ENCODE peak calls at places on chromosomes 16 and 17, in nine cellular contexts. One of them, this sample, is unnamed.

GRCh38 chr17:72613411-72614292 is 478.8 kb downstream of the SLC39A11 start:
- DNase-seq in GM12865: no peak
- DNase-seq in MCF 10A: peak
- DNase-seq in mucosa of descending colon: no peak
- DNase-seq in colonic mucosa: no peak
- DNase-seq in CD8-positive, alpha-beta T cell: no peak
- DNase-seq in brain microvascular endothelial cell: peak
- DNase-seq in ascending aorta: no peak
- DNase-seq in suprapubic skin: no peak
- DNase-seq in this sample: no peak

GRCh38 chr16:81429045-81429521 is 15.5 kb upstream of the CMIP start:
- DNase-seq in suprapubic skin: no peak
- DNase-seq in MCF 10A: peak
- DNase-seq in CD8-positive, alpha-beta T cell: peak
- DNase-seq in GM12865: peak
- DNase-seq in brain microvascular endothelial cell: peak
- DNase-seq in mucosa of descending colon: no peak
- DNase-seq in ascending aorta: no peak
- DNase-seq in colonic mucosa: no peak
- DNase-seq in this sample: no peak

GRCh38 chr17:48175692-48176450 is 68.3 kb downstream of the SNX11 start:
- DNase-seq in colonic mucosa: no peak
- DNase-seq in CD8-positive, alpha-beta T cell: no peak
- DNase-seq in mucosa of descending colon: no peak
- DNase-seq in brain microvascular endothelial cell: peak
- DNase-seq in ascending aorta: no peak
- DNase-seq in suprapubic skin: no peak
- DNase-seq in GM12865: no peak
- DNase-seq in MCF 10A: no peak
- DNase-seq in this sample: no peak

GRCh38 chr17:6660765-6661463 is 9.4 kb downstream of the C17orf100 start:
- DNase-seq in mucosa of descending colon: no peak
- DNase-seq in MCF 10A: no peak
- DNase-seq in colonic mucosa: no peak
- DNase-seq in GM12865: peak
- DNase-seq in ascending aorta: no peak
- DNase-seq in brain microvascular endothelial cell: no peak
- DNase-seq in suprapubic skin: no peak
- DNase-seq in CD8-positive, alpha-beta T cell: no peak
- DNase-seq in this sample: no peak

GRCh38 chr17:50167371-50167770 is 1.6 kb downstream of the SGCA start:
- DNase-seq in MCF 10A: no peak
- DNase-seq in suprapubic skin: no peak
- DNase-seq in CD8-positive, alpha-beta T cell: no peak
- DNase-seq in GM12865: no peak
- DNase-seq in brain microvascular endothelial cell: no peak
- DNase-seq in colonic mucosa: no peak
- DNase-seq in ascending aorta: no peak
- DNase-seq in mucosa of descending colon: peak
- DNase-seq in this sample: no peak

GRCh38 chr17:59277031-59277430 is 54.4 kb upstream of the YPEL2 start:
- DNase-seq in ascending aorta: no peak
- DNase-seq in MCF 10A: no peak
- DNase-seq in mucosa of descending colon: no peak
- DNase-seq in colonic mucosa: no peak
- DNase-seq in GM12865: peak
- DNase-seq in suprapubic skin: no peak
- DNase-seq in brain microvascular endothelial cell: no peak
- DNase-seq in CD8-positive, alpha-beta T cell: no peak
- DNase-seq in this sample: no peak

GRCh38 chr17:50903604-50904521 is 37.7 kb upstream of the TOB1 start:
- DNase-seq in brain microvascular endothelial cell: no peak
- DNase-seq in GM12865: peak
- DNase-seq in suprapubic skin: no peak
- DNase-seq in CD8-positive, alpha-beta T cell: peak
- DNase-seq in MCF 10A: peak
- DNase-seq in colonic mucosa: no peak
- DNase-seq in ascending aorta: no peak
- DNase-seq in mucosa of descending colon: no peak
- DNase-seq in this sample: no peak

GRCh38 chr17:67636312-67636711 is 81.4 kb upstream of the NOL11 start:
- DNase-seq in ascending aorta: no peak
- DNase-seq in MCF 10A: no peak
- DNase-seq in mucosa of descending colon: no peak
- DNase-seq in brain microvascular endothelial cell: no peak
- DNase-seq in GM12865: no peak
- DNase-seq in colonic mucosa: no peak
- DNase-seq in suprapubic skin: no peak
- DNase-seq in CD8-positive, alpha-beta T cell: no peak
- DNase-seq in this sample: no peak

GRCh38 chr17:40931311-40931710 is 6.1 kb downstream of the KRT23 start:
- DNase-seq in mucosa of descending colon: no peak
- DNase-seq in suprapubic skin: no peak
- DNase-seq in CD8-positive, alpha-beta T cell: no peak
- DNase-seq in colonic mucosa: no peak
- DNase-seq in ascending aorta: no peak
- DNase-seq in MCF 10A: no peak
- DNase-seq in GM12865: no peak
- DNase-seq in brain microvascular endothelial cell: no peak
- DNase-seq in this sample: no peak

GRCh38 chr17:40563371-40564052 is 1.8 kb downstream of the CCR7 start:
- DNase-seq in MCF 10A: no peak
- DNase-seq in mucosa of descending colon: no peak
- DNase-seq in ascending aorta: no peak
- DNase-seq in brain microvascular endothelial cell: no peak
- DNase-seq in colonic mucosa: no peak
- DNase-seq in CD8-positive, alpha-beta T cell: peak
- DNase-seq in GM12865: peak
- DNase-seq in suprapubic skin: peak
- DNase-seq in this sample: peak

GRCh38 chr16:57663917-57664661 is 4.0 kb upstream of the ADGRG3 start:
- DNase-seq in CD8-positive, alpha-beta T cell: no peak
- DNase-seq in suprapubic skin: no peak
- DNase-seq in mucosa of descending colon: no peak
- DNase-seq in MCF 10A: no peak
- DNase-seq in brain microvascular endothelial cell: no peak
- DNase-seq in colonic mucosa: no peak
- DNase-seq in ascending aorta: no peak
- DNase-seq in GM12865: no peak
- DNase-seq in this sample: no peak
- TF ChIP-seq CTCF in CD8-positive, alpha-beta T cell: no peak
- TF ChIP-seq CTCF in suprapubic skin: no peak
- TF ChIP-seq CTCF in mucosa of descending colon: no peak
- TF ChIP-seq CTCF in MCF 10A: no peak
- TF ChIP-seq CTCF in brain microvascular endothelial cell: peak
- TF ChIP-seq CTCF in colonic mucosa: no peak
- TF ChIP-seq CTCF in ascending aorta: no peak
- TF ChIP-seq CTCF in GM12865: no peak
- TF ChIP-seq CTCF in this sample: no peak

GRCh38 chr17:63497708-63498483 is 21.0 kb downstream of the ACE start:
- DNase-seq in ascending aorta: no peak
- DNase-seq in MCF 10A: peak
- DNase-seq in brain microvascular endothelial cell: no peak
- DNase-seq in GM12865: peak
- DNase-seq in colonic mucosa: no peak
- DNase-seq in mucosa of descending colon: no peak
- DNase-seq in suprapubic skin: no peak
- DNase-seq in CD8-positive, alpha-beta T cell: no peak
- DNase-seq in this sample: no peak
- TF ChIP-seq CTCF in ascending aorta: no peak
- TF ChIP-seq CTCF in MCF 10A: no peak
- TF ChIP-seq CTCF in brain microvascular endothelial cell: peak
- TF ChIP-seq CTCF in GM12865: no peak
- TF ChIP-seq CTCF in colonic mucosa: no peak
- TF ChIP-seq CTCF in mucosa of descending colon: no peak
- TF ChIP-seq CTCF in suprapubic skin: no peak
- TF ChIP-seq CTCF in CD8-positive, alpha-beta T cell: no peak
- TF ChIP-seq CTCF in this sample: no peak

GRCh38 chr17:55845385-55845784 is 94.5 kb downstream of the PCTP start:
- DNase-seq in CD8-positive, alpha-beta T cell: peak
- DNase-seq in GM12865: peak
- DNase-seq in brain microvascular endothelial cell: peak
- DNase-seq in mucosa of descending colon: peak
- DNase-seq in ascending aorta: no peak
- DNase-seq in MCF 10A: no peak
- DNase-seq in suprapubic skin: peak
- DNase-seq in colonic mucosa: peak
- DNase-seq in this sample: peak
- TF ChIP-seq CTCF in CD8-positive, alpha-beta T cell: no peak
- TF ChIP-seq CTCF in GM12865: peak
- TF ChIP-seq CTCF in brain microvascular endothelial cell: peak
- TF ChIP-seq CTCF in mucosa of descending colon: no peak
- TF ChIP-seq CTCF in ascending aorta: peak
- TF ChIP-seq CTCF in MCF 10A: no peak
- TF ChIP-seq CTCF in suprapubic skin: peak
- TF ChIP-seq CTCF in colonic mucosa: peak
- TF ChIP-seq CTCF in this sample: no peak

DNA sequence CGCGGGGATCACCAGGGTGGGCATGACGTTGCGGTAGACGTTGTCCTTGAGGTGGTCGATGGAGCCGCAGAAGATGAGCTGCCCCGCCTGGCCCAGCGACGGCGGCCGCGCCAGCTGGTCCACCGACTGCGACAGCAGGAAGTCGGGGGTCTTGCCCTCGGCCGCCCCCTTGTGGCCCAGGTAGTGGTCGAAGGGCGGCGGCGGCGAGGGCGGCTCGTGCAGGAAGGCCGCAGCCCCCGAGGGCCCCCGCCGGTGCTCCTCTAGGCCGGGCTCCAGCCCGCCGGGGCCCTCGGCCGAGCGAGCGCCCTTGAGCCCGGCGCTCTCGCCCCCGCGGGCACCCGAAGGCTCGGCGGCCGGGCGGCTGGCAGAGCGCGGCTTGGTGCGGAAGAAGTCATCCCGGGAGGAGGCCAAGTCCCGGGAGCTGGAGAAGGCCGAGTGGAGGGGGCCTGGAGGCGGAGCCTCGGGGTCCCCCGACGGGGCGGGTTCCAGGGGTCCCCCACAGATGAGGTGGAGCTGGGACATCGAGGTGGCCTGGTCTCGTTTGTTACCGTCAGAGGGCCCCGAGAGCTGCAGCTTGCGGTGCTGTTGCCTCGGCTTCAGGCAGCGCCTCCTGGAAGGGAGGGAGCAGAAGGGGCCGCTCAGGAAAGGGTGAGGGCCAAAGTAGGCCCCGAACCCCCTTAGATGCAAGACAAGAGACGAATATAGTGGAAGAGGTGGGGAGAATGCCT is 8.9 kb downstream of the FAM171A2 start:
- DNase-seq in MCF 10A: no peak
- DNase-seq in GM12865: peak
- DNase-seq in brain microvascular endothelial cell: no peak
- DNase-seq in ascending aorta: no peak
- DNase-seq in suprapubic skin: peak
- DNase-seq in colonic mucosa: peak
- DNase-seq in mucosa of descending colon: peak
- DNase-seq in CD8-positive, alpha-beta T cell: peak
- DNase-seq in this sample: no peak
- TF ChIP-seq CTCF in MCF 10A: no peak
- TF ChIP-seq CTCF in GM12865: peak
- TF ChIP-seq CTCF in brain microvascular endothelial cell: peak
- TF ChIP-seq CTCF in ascending aorta: no peak
- TF ChIP-seq CTCF in suprapubic skin: peak
- TF ChIP-seq CTCF in colonic mucosa: no peak
- TF ChIP-seq CTCF in mucosa of descending colon: peak
- TF ChIP-seq CTCF in CD8-positive, alpha-beta T cell: peak
- TF ChIP-seq CTCF in this sample: no peak

GRCh38 chr17:28684963-28685362 is 23.0 kb downstream of the SUPT6H start:
- DNase-seq in MCF 10A: peak
- DNase-seq in GM12865: no peak
- DNase-seq in CD8-positive, alpha-beta T cell: no peak
- DNase-seq in colonic mucosa: peak
- DNase-seq in mucosa of descending colon: no peak
- DNase-seq in suprapubic skin: peak
- DNase-seq in ascending aorta: no peak
- DNase-seq in brain microvascular endothelial cell: peak
- DNase-seq in this sample: no peak
- TF ChIP-seq CTCF in MCF 10A: no peak
- TF ChIP-seq CTCF in GM12865: no peak
- TF ChIP-seq CTCF in CD8-positive, alpha-beta T cell: no peak
- TF ChIP-seq CTCF in colonic mucosa: no peak
- TF ChIP-seq CTCF in mucosa of descending colon: no peak
- TF ChIP-seq CTCF in suprapubic skin: no peak
- TF ChIP-seq CTCF in ascending aorta: no peak
- TF ChIP-seq CTCF in brain microvascular endothelial cell: peak
- TF ChIP-seq CTCF in this sample: no peak

DNA sequence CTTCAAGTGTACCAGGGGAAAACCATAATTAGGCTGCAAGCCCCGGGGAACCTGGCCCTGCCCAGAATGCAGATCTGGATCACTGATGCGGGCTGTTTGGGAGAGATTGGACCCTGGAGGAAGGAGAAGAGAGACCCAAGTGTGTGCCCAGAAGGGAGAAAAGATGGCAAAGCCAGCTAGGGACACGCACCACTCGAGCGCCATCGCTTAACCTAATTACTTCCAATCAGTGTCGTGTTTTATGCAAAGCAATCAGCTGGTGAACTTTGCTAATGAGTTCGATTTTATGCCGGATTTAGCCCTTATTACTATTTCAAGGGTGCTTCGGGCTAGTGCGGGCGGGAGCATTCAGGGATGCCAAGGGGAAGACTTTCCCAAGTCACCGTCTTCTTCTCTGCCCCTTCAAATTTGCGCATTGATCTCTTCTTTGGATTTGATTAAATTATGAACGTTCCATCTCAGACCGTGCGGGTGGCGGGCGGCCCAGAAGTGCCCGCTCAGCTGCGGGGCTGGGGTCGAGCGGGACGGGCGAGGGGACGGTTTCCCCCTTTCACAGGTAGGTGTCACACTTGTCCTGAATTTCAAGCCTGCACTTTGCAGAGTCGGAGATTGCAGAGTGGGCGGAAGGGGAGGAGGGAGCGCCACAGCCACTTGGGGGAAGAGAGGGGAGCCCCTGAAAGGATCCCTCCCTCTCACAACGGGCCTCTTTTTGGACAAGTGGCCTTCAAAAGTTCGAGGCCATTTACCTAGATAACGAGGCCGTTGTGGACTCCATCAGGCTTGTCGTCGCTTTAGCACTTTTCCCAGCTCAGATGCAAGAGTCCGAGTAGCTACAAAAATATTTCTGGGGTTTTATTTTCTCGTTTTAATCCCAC is 4.1 kb downstream of the IRX5 start:
- DNase-seq in colonic mucosa: no peak
- DNase-seq in mucosa of descending colon: no peak
- DNase-seq in GM12865: no peak
- DNase-seq in CD8-positive, alpha-beta T cell: no peak
- DNase-seq in ascending aorta: no peak
- DNase-seq in suprapubic skin: peak
- DNase-seq in MCF 10A: peak
- DNase-seq in brain microvascular endothelial cell: no peak
- DNase-seq in this sample: no peak
- TF ChIP-seq CTCF in colonic mucosa: no peak
- TF ChIP-seq CTCF in mucosa of descending colon: no peak
- TF ChIP-seq CTCF in GM12865: no peak
- TF ChIP-seq CTCF in CD8-positive, alpha-beta T cell: no peak
- TF ChIP-seq CTCF in ascending aorta: no peak
- TF ChIP-seq CTCF in suprapubic skin: peak
- TF ChIP-seq CTCF in MCF 10A: peak
- TF ChIP-seq CTCF in brain microvascular endothelial cell: no peak
- TF ChIP-seq CTCF in this sample: no peak

This sample was measured in coronary artery.